ENCODE peak calls at places on chromosomes 13 and 19, in eight cellular contexts. One of them, this sample, is unnamed.

GRCh38 chr19:45168767-45169351 is 8.1 kb upstream of the NKPD1 start:
- DNase-seq in progenitor cell of endocrine pancreas: no peak
- DNase-seq in kidney: no peak
- DNase-seq in iPS-NIHi11: no peak
- DNase-seq in amygdala: no peak
- DNase-seq in ACHN: no peak
- DNase-seq in right lobe of liver: no peak
- DNase-seq in iris pigment epithelial cell: no peak
- DNase-seq in this sample: no peak

GRCh38 chr13:75391432-75392100 is 90.4 kb downstream of the TBC1D4 start:
- DNase-seq in iris pigment epithelial cell: no peak
- DNase-seq in ACHN: no peak
- DNase-seq in iPS-NIHi11: no peak
- DNase-seq in kidney: no peak
- DNase-seq in progenitor cell of endocrine pancreas: no peak
- DNase-seq in amygdala: no peak
- DNase-seq in right lobe of liver: no peak
- DNase-seq in this sample: no peak

GRCh38 chr13:27280841-27281240 is 10.2 kb downstream of the RASL11A start:
- DNase-seq in iris pigment epithelial cell: no peak
- DNase-seq in iPS-NIHi11: no peak
- DNase-seq in progenitor cell of endocrine pancreas: no peak
- DNase-seq in kidney: no peak
- DNase-seq in right lobe of liver: no peak
- DNase-seq in amygdala: no peak
- DNase-seq in ACHN: no peak
- DNase-seq in this sample: no peak

GRCh38 chr13:40484101-40484800 is 182.2 kb downstream of the FOXO1 start:
- DNase-seq in iPS-NIHi11: no peak
- DNase-seq in kidney: no peak
- DNase-seq in progenitor cell of endocrine pancreas: no peak
- DNase-seq in amygdala: no peak
- DNase-seq in ACHN: no peak
- DNase-seq in iris pigment epithelial cell: no peak
- DNase-seq in right lobe of liver: no peak
- DNase-seq in this sample: no peak

GRCh38 chr19:4350726-4351125 is 7.4 kb downstream of the MPND start:
- DNase-seq in ACHN: no peak
- DNase-seq in amygdala: no peak
- DNase-seq in iris pigment epithelial cell: no peak
- DNase-seq in right lobe of liver: no peak
- DNase-seq in progenitor cell of endocrine pancreas: no peak
- DNase-seq in iPS-NIHi11: peak; percentile 4
- DNase-seq in kidney: no peak
- DNase-seq in this sample: no peak

GRCh38 chr19:44611812-44612295 is 1.5 kb upstream of the IGSF23 start:
- DNase-seq in iPS-NIHi11: no peak
- DNase-seq in right lobe of liver: no peak
- DNase-seq in iris pigment epithelial cell: no peak
- DNase-seq in progenitor cell of endocrine pancreas: no peak
- DNase-seq in ACHN: no peak
- DNase-seq in kidney: no peak
- DNase-seq in amygdala: no peak
- DNase-seq in this sample: no peak

GRCh38 chr13:113140677-113141590 is 17.5 kb upstream of the PROZ start:
- DNase-seq in iris pigment epithelial cell: no peak
- DNase-seq in right lobe of liver: peak; percentile 69
- DNase-seq in progenitor cell of endocrine pancreas: no peak
- DNase-seq in amygdala: no peak
- DNase-seq in iPS-NIHi11: no peak
- DNase-seq in kidney: peak; percentile 60
- DNase-seq in ACHN: no peak
- DNase-seq in this sample: no peak

GRCh38 chr13:79775830-79776229 is 294.9 kb downstream of the NDFIP2 start:
- DNase-seq in kidney: no peak
- DNase-seq in iris pigment epithelial cell: peak; percentile 84
- DNase-seq in iPS-NIHi11: peak; percentile 46
- DNase-seq in right lobe of liver: no peak
- DNase-seq in progenitor cell of endocrine pancreas: no peak
- DNase-seq in amygdala: no peak
- DNase-seq in ACHN: peak; percentile 79
- DNase-seq in this sample: peak; percentile 75

GRCh38 chr19:49064768-49065611 is at the start of gene NTF4:
- DNase-seq in ACHN: peak; percentile 35
- DNase-seq in progenitor cell of endocrine pancreas: peak; percentile 61
- DNase-seq in right lobe of liver: no peak
- DNase-seq in iPS-NIHi11: peak; percentile 90
- DNase-seq in iris pigment epithelial cell: no peak
- DNase-seq in amygdala: no peak
- DNase-seq in kidney: peak; percentile 76
- DNase-seq in this sample: no peak

This sample was measured in HCEC 1CT.